ENCODE peak calls at places on chromosomes 4 and X, in five cellular contexts. One of them, this sample, is unnamed.

GRCh38 chr4:77927991-77928925 is 65.6 kb downstream of the MRPL1 start:
- DNase-seq in stimulated activated CD4-positive, alpha-beta T cell treated with anti-CD3 and anti-CD28 coated beads, Interleukin-15, amount 100 ng/mL, for 1 hour: no peak
- DNase-seq in stromal cell of bone marrow: no peak
- DNase-seq in SJSA1: peak; percentile 40
- DNase-seq in NCI-H774: peak; percentile 31
- DNase-seq in this sample: no peak

GRCh38 chr4:139603576-139604387 is 47.8 kb upstream of the SETD7 start:
- DNase-seq in SJSA1: peak; percentile 67
- DNase-seq in stromal cell of bone marrow: no peak
- DNase-seq in NCI-H774: no peak
- DNase-seq in stimulated activated CD4-positive, alpha-beta T cell treated with anti-CD3 and anti-CD28 coated beads, Interleukin-15, amount 100 ng/mL, for 1 hour: no peak
- DNase-seq in this sample: no peak

GRCh38 chrX:128717635-128718578 is 665.7 kb upstream of the ACTRT1 start:
- DNase-seq in NCI-H774: no peak
- DNase-seq in stromal cell of bone marrow: no peak
- DNase-seq in stimulated activated CD4-positive, alpha-beta T cell treated with anti-CD3 and anti-CD28 coated beads, Interleukin-15, amount 100 ng/mL, for 1 hour: no peak
- DNase-seq in SJSA1: no peak
- DNase-seq in this sample: no peak

GRCh38 chr4:146245899-146246298 is 31.6 kb downstream of the REELD1 start:
- DNase-seq in NCI-H774: no peak
- DNase-seq in stimulated activated CD4-positive, alpha-beta T cell treated with anti-CD3 and anti-CD28 coated beads, Interleukin-15, amount 100 ng/mL, for 1 hour: no peak
- DNase-seq in SJSA1: no peak
- DNase-seq in stromal cell of bone marrow: no peak
- DNase-seq in this sample: no peak

GRCh38 chr4:6071959-6072720 is 53.9 kb upstream of the C4orf50 start:
- DNase-seq in NCI-H774: peak; percentile 47
- DNase-seq in stromal cell of bone marrow: no peak
- DNase-seq in stimulated activated CD4-positive, alpha-beta T cell treated with anti-CD3 and anti-CD28 coated beads, Interleukin-15, amount 100 ng/mL, for 1 hour: no peak
- DNase-seq in SJSA1: no peak
- DNase-seq in this sample: no peak

GRCh38 chr4:47315346-47315745 is 148.2 kb downstream of the COMMD8 start:
- DNase-seq in SJSA1: no peak
- DNase-seq in stimulated activated CD4-positive, alpha-beta T cell treated with anti-CD3 and anti-CD28 coated beads, Interleukin-15, amount 100 ng/mL, for 1 hour: no peak
- DNase-seq in NCI-H774: no peak
- DNase-seq in stromal cell of bone marrow: peak; percentile 33
- DNase-seq in this sample: no peak

GRCh38 chrX:141791856-141792255 is 46.3 kb upstream of the MAGEC3 start:
- DNase-seq in SJSA1: no peak
- DNase-seq in stimulated activated CD4-positive, alpha-beta T cell treated with anti-CD3 and anti-CD28 coated beads, Interleukin-15, amount 100 ng/mL, for 1 hour: no peak
- DNase-seq in NCI-H774: no peak
- DNase-seq in stromal cell of bone marrow: peak; percentile 11
- DNase-seq in this sample: no peak

GRCh38 chr4:130639871-130640270 is 1543.9 kb downstream of the C4orf33 start:
- DNase-seq in NCI-H774: no peak
- DNase-seq in stromal cell of bone marrow: no peak
- DNase-seq in stimulated activated CD4-positive, alpha-beta T cell treated with anti-CD3 and anti-CD28 coated beads, Interleukin-15, amount 100 ng/mL, for 1 hour: no peak
- DNase-seq in SJSA1: no peak
- DNase-seq in this sample: no peak

GRCh38 chr4:41361831-41362646 is 105.3 kb downstream of the UCHL1 start:
- DNase-seq in NCI-H774: no peak
- DNase-seq in stromal cell of bone marrow: no peak
- DNase-seq in SJSA1: peak; percentile 11
- DNase-seq in stimulated activated CD4-positive, alpha-beta T cell treated with anti-CD3 and anti-CD28 coated beads, Interleukin-15, amount 100 ng/mL, for 1 hour: no peak
- DNase-seq in this sample: no peak

GRCh38 chr4:140223056-140223810 is 69.2 kb upstream of the MAML3 start:
- DNase-seq in stromal cell of bone marrow: no peak
- DNase-seq in NCI-H774: no peak
- DNase-seq in SJSA1: no peak
- DNase-seq in stimulated activated CD4-positive, alpha-beta T cell treated with anti-CD3 and anti-CD28 coated beads, Interleukin-15, amount 100 ng/mL, for 1 hour: no peak
- DNase-seq in this sample: no peak

GRCh38 chr4:73967891-73968290 is 13.9 kb downstream of the PF4 start:
- DNase-seq in NCI-H774: no peak
- DNase-seq in stromal cell of bone marrow: no peak
- DNase-seq in stimulated activated CD4-positive, alpha-beta T cell treated with anti-CD3 and anti-CD28 coated beads, Interleukin-15, amount 100 ng/mL, for 1 hour: no peak
- DNase-seq in SJSA1: no peak
- DNase-seq in this sample: no peak

GRCh38 chr4:162209706-162210105 is 45.9 kb upstream of the FSTL5 start:
- DNase-seq in SJSA1: no peak
- DNase-seq in stimulated activated CD4-positive, alpha-beta T cell treated with anti-CD3 and anti-CD28 coated beads, Interleukin-15, amount 100 ng/mL, for 1 hour: no peak
- DNase-seq in NCI-H774: no peak
- DNase-seq in stromal cell of bone marrow: no peak
- DNase-seq in this sample: no peak

GRCh38 chr4:122921300-122921699 is 1.1 kb downstream of the NUDT6 start:
- DNase-seq in NCI-H774: no peak
- DNase-seq in stromal cell of bone marrow: no peak
- DNase-seq in stimulated activated CD4-positive, alpha-beta T cell treated with anti-CD3 and anti-CD28 coated beads, Interleukin-15, amount 100 ng/mL, for 1 hour: no peak
- DNase-seq in SJSA1: no peak
- DNase-seq in this sample: no peak

GRCh38 chrX:100721328-100721727 is 10.6 kb downstream of the SYTL4 start:
- DNase-seq in stromal cell of bone marrow: no peak
- DNase-seq in stimulated activated CD4-positive, alpha-beta T cell treated with anti-CD3 and anti-CD28 coated beads, Interleukin-15, amount 100 ng/mL, for 1 hour: no peak
- DNase-seq in NCI-H774: no peak
- DNase-seq in SJSA1: no peak
- DNase-seq in this sample: no peak

GRCh38 chr4:150573534-150573933 is 8.4 kb upstream of the MAB21L2 start:
- DNase-seq in NCI-H774: no peak
- DNase-seq in stimulated activated CD4-positive, alpha-beta T cell treated with anti-CD3 and anti-CD28 coated beads, Interleukin-15, amount 100 ng/mL, for 1 hour: no peak
- DNase-seq in stromal cell of bone marrow: peak; percentile 29
- DNase-seq in SJSA1: no peak
- DNase-seq in this sample: no peak

GRCh38 chr4:110631582-110632505 is 9.0 kb upstream of the PITX2 start:
- DNase-seq in stimulated activated CD4-positive, alpha-beta T cell treated with anti-CD3 and anti-CD28 coated beads, Interleukin-15, amount 100 ng/mL, for 1 hour: no peak
- DNase-seq in NCI-H774: no peak
- DNase-seq in stromal cell of bone marrow: peak; percentile 80
- DNase-seq in SJSA1: peak; percentile 34
- DNase-seq in this sample: no peak

GRCh38 chr4:1169691-1170096 is 2.7 kb downstream of the SPON2 start:
- DNase-seq in stimulated activated CD4-positive, alpha-beta T cell treated with anti-CD3 and anti-CD28 coated beads, Interleukin-15, amount 100 ng/mL, for 1 hour: no peak
- DNase-seq in stromal cell of bone marrow: no peak
- DNase-seq in SJSA1: no peak
- DNase-seq in NCI-H774: no peak
- DNase-seq in this sample: no peak

GRCh38 chr4:1759170-1759817 is 33.8 kb upstream of the FGFR3 start:
- DNase-seq in stromal cell of bone marrow: no peak
- DNase-seq in SJSA1: no peak
- DNase-seq in NCI-H774: no peak
- DNase-seq in stimulated activated CD4-positive, alpha-beta T cell treated with anti-CD3 and anti-CD28 coated beads, Interleukin-15, amount 100 ng/mL, for 1 hour: no peak
- DNase-seq in this sample: no peak

GRCh38 chr4:139568206-139568969 is 12.4 kb upstream of the SETD7 start:
- DNase-seq in stromal cell of bone marrow: no peak
- DNase-seq in SJSA1: no peak
- DNase-seq in stimulated activated CD4-positive, alpha-beta T cell treated with anti-CD3 and anti-CD28 coated beads, Interleukin-15, amount 100 ng/mL, for 1 hour: no peak
- DNase-seq in NCI-H774: no peak
- DNase-seq in this sample: no peak

GRCh38 chr4:38242822-38243384 is 282.7 kb downstream of the PTTG2 start:
- DNase-seq in stromal cell of bone marrow: no peak
- DNase-seq in stimulated activated CD4-positive, alpha-beta T cell treated with anti-CD3 and anti-CD28 coated beads, Interleukin-15, amount 100 ng/mL, for 1 hour: no peak
- DNase-seq in SJSA1: no peak
- DNase-seq in NCI-H774: no peak
- DNase-seq in this sample: no peak

GRCh38 chr4:98222306-98222705 is 38.9 kb upstream of the RAP1GDS1 start:
- DNase-seq in stromal cell of bone marrow: no peak
- DNase-seq in stimulated activated CD4-positive, alpha-beta T cell treated with anti-CD3 and anti-CD28 coated beads, Interleukin-15, amount 100 ng/mL, for 1 hour: no peak
- DNase-seq in NCI-H774: no peak
- DNase-seq in SJSA1: no peak
- DNase-seq in this sample: no peak

GRCh38 chr4:115113382-115114106 is at the start of gene NDST4:
- DNase-seq in SJSA1: peak; percentile 4
- DNase-seq in stimulated activated CD4-positive, alpha-beta T cell treated with anti-CD3 and anti-CD28 coated beads, Interleukin-15, amount 100 ng/mL, for 1 hour: no peak
- DNase-seq in stromal cell of bone marrow: no peak
- DNase-seq in NCI-H774: peak; percentile 39
- DNase-seq in this sample: no peak

GRCh38 chrX:586351-586750 is 44.2 kb upstream of the SHOX start:
- DNase-seq in stimulated activated CD4-positive, alpha-beta T cell treated with anti-CD3 and anti-CD28 coated beads, Interleukin-15, amount 100 ng/mL, for 1 hour: no peak
- DNase-seq in stromal cell of bone marrow: no peak
- DNase-seq in SJSA1: no peak
- DNase-seq in NCI-H774: no peak
- DNase-seq in this sample: no peak

GRCh38 chrX:68826113-68826980 is 2.5 kb upstream of the EFNB1 start:
- DNase-seq in NCI-H774: no peak
- DNase-seq in stromal cell of bone marrow: no peak
- DNase-seq in stimulated activated CD4-positive, alpha-beta T cell treated with anti-CD3 and anti-CD28 coated beads, Interleukin-15, amount 100 ng/mL, for 1 hour: no peak
- DNase-seq in SJSA1: no peak
- DNase-seq in this sample: no peak

This sample was measured in thoracic aorta.